ENCODE peak calls at places on chromosomes 3 and 15, in five cellular contexts. F is GM20000, I is AG09309, Q is adrenal gland, C is GM23338. J is an unnamed sample.
A peak's percentile ranks its signal among the peaks of the same experiment; 100 is the strongest.

GRCh38 chr3:82505079-82505756 is 743.8 kb upstream of the GBE1 start:
- DNase-seq in I (no peak), F (no peak), C (no peak), Q (no peak), J (no peak)

GRCh38 chr15:28273468-28273867 is 48.5 kb downstream of the HERC2 start:
- DNase-seq in C (peak; percentile 56), F (no peak), I (no peak), Q (peak; percentile 60), J (peak; percentile 8)

GRCh38 chr15:73273181-73274002 is 95.4 kb downstream of the HCN4 start:
- DNase-seq in C (peak; percentile 86), I (peak; percentile 32), F (peak; percentile 60), Q (peak; percentile 83), J (peak; percentile 56)

GRCh38 chr15:64149424-64150235 is 1.9 kb upstream of the SNX22 start:
- DNase-seq in I (no peak), C (peak; percentile 75), F (no peak), Q (no peak), J (no peak)

GRCh38 chr15:32936283-32936918 is 218.6 kb downstream of the GREM1 start:
- DNase-seq in F (peak; percentile 20), I (peak; percentile 28), C (peak; percentile 65), Q (no peak), J (no peak)

GRCh38 chr15:40796041-40796440 is 10.8 kb upstream of the ZFYVE19 start:
- DNase-seq in I (no peak), F (no peak), Q (no peak), C (no peak), J (no peak)

GRCh38 chr3:124395584-124396340 is 334.5 kb upstream of the UMPS start:
- DNase-seq in F (no peak), I (no peak), C (no peak), Q (peak; percentile 91), J (no peak)

GRCh38 chr3:101532783-101533602 is 20.0 kb upstream of the SENP7 start:
- DNase-seq in Q (no peak), F (no peak), I (no peak), C (no peak), J (no peak)

GRCh38 chr3:194955546-194955945 is 269.9 kb downstream of the FAM43A start:
- DNase-seq in F (no peak), I (no peak), Q (peak; percentile 7), C (no peak), J (no peak)

GRCh38 chr3:21484323-21485154 is 266.5 kb downstream of the ZNF385D start:
- DNase-seq in F (peak; percentile 20), C (peak; percentile 86), Q (peak; percentile 62), I (no peak), J (peak; percentile 3)

GRCh38 chr15:77026501-77027110 is 31.7 kb downstream of the PSTPIP1 start:
- DNase-seq in Q (peak; percentile 43), I (no peak), C (no peak), F (no peak), J (no peak)

GRCh38 chr3:188923671-188924070 is 248.1 kb upstream of the TPRG1 start:
- DNase-seq in F (no peak), C (no peak), I (no peak), Q (no peak), J (no peak)

GRCh38 chr3:142353571-142353970 is 94.3 kb downstream of the XRN1 start:
- DNase-seq in F (no peak), C (no peak), I (no peak), Q (no peak), J (no peak)

GRCh38 chr3:181912384-181912783 is 200.7 kb downstream of the SOX2 start:
- DNase-seq in Q (no peak), I (no peak), C (no peak), F (no peak), J (no peak)

GRCh38 chr15:68930268-68931022 is at the start of gene SPESP1:
- DNase-seq in C (peak; percentile 11), I (no peak), Q (peak; percentile 76), F (no peak), J (no peak)

GRCh38 chr15:45134682-45135604 is 5.1 kb downstream of the DUOX1 start:
- DNase-seq in I (no peak), Q (no peak), F (no peak), C (peak; percentile 73), J (no peak)
- TF ChIP-seq CTCF in I (no peak), Q (peak; percentile 22), F (no peak), C (no peak), J (peak; percentile 26)

DNA sequence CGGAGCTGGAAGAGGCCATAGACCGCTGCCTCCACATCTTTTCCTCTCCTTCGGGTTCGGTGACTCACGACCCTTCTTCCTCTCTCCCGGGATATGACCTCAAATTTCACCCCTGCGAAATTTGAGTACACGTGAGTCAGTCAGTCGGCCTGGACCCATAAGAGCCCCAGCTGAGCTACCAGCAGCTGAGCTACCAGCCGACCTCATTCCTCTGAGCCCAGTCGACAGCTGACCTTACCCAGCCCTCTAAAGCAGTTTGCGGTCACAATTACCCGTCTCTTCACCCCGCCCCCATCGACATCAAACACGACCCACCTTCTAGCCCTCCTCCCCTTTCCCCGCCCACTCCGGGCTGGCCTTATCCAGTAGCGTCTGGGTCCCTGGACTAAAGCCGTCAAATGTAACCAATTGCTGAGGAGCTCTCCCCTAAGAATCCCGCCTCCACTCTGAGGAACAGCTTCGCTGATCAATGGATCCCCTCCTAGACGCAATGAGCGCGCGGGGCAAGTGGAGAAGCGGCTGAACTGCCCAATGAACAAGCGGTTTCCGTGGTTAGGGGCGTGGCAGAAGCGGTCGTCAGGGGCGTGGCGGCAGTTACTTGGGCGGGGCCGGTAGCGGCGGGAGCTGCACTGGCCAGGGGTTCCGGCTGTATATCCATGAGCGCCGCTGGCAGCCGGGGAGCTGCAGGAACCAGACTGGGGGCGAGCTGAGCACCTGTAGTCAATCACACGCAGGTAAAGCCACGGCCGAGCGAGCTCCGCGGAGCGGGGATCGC is at the start of gene ABHD2:
- DNase-seq in I (peak; percentile 100), C (peak; percentile 100), F (peak; percentile 92), Q (peak; percentile 100), J (peak; percentile 94)
- TF ChIP-seq CTCF in I (no peak), C (no peak), F (no peak), Q (no peak), J (no peak)

DNA sequence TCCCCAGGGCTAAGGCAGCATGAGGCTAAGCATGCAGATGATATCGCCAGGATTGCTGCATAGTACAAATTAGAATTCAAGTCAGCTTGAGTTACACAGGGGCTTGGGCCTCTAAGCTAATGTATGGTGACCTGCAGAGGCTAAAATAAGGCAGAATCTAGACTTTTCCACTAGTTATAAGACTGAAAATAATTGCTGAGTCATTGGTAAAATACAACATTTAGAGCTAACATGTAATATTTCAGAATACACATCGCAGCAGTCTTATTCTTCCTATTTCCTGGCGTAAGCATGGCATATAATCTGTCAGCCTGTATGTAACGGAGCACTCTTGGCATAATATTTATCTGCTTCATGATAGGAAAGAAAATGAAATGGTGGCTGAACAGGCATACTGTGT is 15.2 kb upstream of the RBMS3 start:
- DNase-seq in F (no peak), Q (no peak), I (no peak), C (no peak), J (no peak)
- TF ChIP-seq CTCF in F (no peak), Q (no peak), I (no peak), C (no peak), J (no peak)

GRCh38 chr15:45521596-45522167 is 873 bp downstream of the SLC30A4 start:
- DNase-seq in Q (no peak), I (no peak), F (peak; percentile 57), C (peak; percentile 4), J (peak; percentile 54)

GRCh38 chr15:45522931-45523331 is 376 bp upstream of the SLC30A4 start:
- DNase-seq in I (no peak), F (no peak), C (peak; percentile 65), Q (peak; percentile 70), J (peak; percentile 28)

GRCh38 chr15:45522179-45522930 is at the start of gene SLC30A4:
- DNase-seq in F (peak; percentile 93), Q (peak; percentile 74), C (peak; percentile 62), I (no peak), J (peak; percentile 86)
- TF ChIP-seq CTCF in F (peak; percentile 16), Q (peak; percentile 47), C (peak; percentile 24), I (peak; percentile 31), J (peak; percentile 33)

DNA sequence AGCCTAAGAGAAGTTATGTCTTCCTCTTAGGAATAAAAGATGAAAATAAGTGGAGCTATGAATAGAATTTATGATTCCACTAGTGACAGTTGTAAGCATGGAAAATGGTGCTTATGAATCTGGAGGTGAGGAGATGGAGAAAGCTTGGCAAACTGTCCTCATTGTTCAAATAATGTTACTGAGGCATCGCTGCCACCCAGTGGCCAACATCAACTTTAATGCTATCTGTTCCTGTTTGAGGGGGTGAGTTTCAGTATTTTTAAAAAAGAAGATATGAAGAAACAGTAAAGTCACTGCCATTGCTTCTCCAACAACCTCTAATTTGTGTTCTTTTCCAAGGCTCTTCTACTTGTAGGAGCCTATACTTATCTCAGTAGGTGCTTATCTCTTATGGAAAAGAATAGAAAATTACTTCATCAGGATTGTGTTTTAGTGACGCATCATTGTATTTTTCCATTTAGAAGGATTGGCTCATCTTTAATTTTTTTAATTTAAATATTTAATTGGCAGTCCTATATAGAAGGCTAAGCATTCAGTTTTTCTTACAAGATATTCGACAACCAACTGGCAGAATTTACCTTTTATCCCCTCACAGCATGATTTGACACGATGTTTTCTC is 260.4 kb upstream of the P2RY1 start:
- DNase-seq in I (peak; percentile 18), F (peak; percentile 50), Q (peak; percentile 79), C (peak; percentile 74), J (peak; percentile 25)
- TF ChIP-seq CTCF in I (peak; percentile 53), F (peak; percentile 24), Q (peak; percentile 62), C (peak; percentile 78), J (peak; percentile 46)

GRCh38 chr3:52385157-52385556 is 59.7 kb downstream of the SEMA3G start:
- DNase-seq in Q (no peak), C (peak; percentile 96), I (no peak), F (peak; percentile 80), J (peak; percentile 79)
- TF ChIP-seq CTCF in Q (no peak), C (peak; percentile 86), I (peak; percentile 62), F (peak; percentile 83), J (peak; percentile 41)

J was measured in GM13976.